ENCODE peak calls at places on chromosomes 11 and 22, in four cellular contexts. K is ELF-1; F is stimulated activated CD4-positive, alpha-beta T cell treated with anti-CD3 and anti-CD28 coated beads, Interleukin-4, amount 100 ng/mL, for 4 hours; O is effector memory CD4-positive, alpha-beta T cell. E is an unnamed sample.

GRCh38 chr22:25027959-25028840 is 75.7 kb downstream of the KIAA1671 start:
- DNase-seq in K (peak), F (no peak), O (no peak), E (no peak)

GRCh38 chr22:23789121-23789520 is 2.4 kb downstream of the SMARCB1 start:
- DNase-seq in F (no peak), K (no peak), O (no peak), E (no peak)

GRCh38 chr11:62402226-62402625 is 16.6 kb upstream of the SCGB1A1 start:
- DNase-seq in F (peak), O (peak), K (no peak), E (peak)

GRCh38 chr11:19557720-19558140 is 154.9 kb upstream of the NAV2 start:
- DNase-seq in F (peak), O (peak), K (peak), E (peak)

GRCh38 chr11:65476632-65477270 is 22.1 kb upstream of the MALAT1 start:
- DNase-seq in O (peak), K (no peak), F (no peak), E (no peak)

GRCh38 chr11:126658306-126659056 is 303.0 kb downstream of the ST3GAL4 start:
- DNase-seq in F (no peak), O (no peak), K (no peak), E (no peak)

GRCh38 chr22:37643225-37643847 is 3.9 kb downstream of the SH3BP1 start:
- DNase-seq in O (peak), K (peak), F (peak), E (peak)

GRCh38 chr11:132158091-132158490 is 787.7 kb downstream of the NTM start:
- DNase-seq in O (no peak), K (peak), F (no peak), E (no peak)

GRCh38 chr22:25814685-25815084 is 72.7 kb downstream of the MYO18B start:
- DNase-seq in F (no peak), K (no peak), O (no peak), E (no peak)

GRCh38 chr11:78197816-78198215 is 9.1 kb downstream of the USP35 start:
- DNase-seq in K (no peak), F (no peak), O (no peak), E (no peak)

GRCh38 chr11:16895306-16895705 is 118.9 kb downstream of the PLEKHA7 start:
- DNase-seq in K (no peak), O (no peak), F (no peak), E (no peak)

GRCh38 chr11:120545813-120546212 is 34.3 kb downstream of the GRIK4 start:
- DNase-seq in K (no peak), O (no peak), F (no peak), E (no peak)

GRCh38 chr11:134145715-134146114 is 76.8 kb downstream of the JAM3 start:
- DNase-seq in F (no peak), O (no peak), K (no peak), E (no peak)

E was measured in activated T-cell treated with anti-CD3 and anti-CD28 coated beads for 1 hour.